ENCODE peak calls at places on chromosomes 1 and 21, in eight cellular contexts. Y, U, M, P, R, T, I and B are unnamed samples.

GRCh38 chr1:7549693-7550161 is 221.4 kb upstream of the VAMP3 start:
- DNase-seq in R (peak; percentile 24), Y (no peak), M (peak; percentile 17), U (no peak), P (no peak), T (peak; percentile 18), I (no peak), B (no peak)

GRCh38 chr21:29265690-29266479 is 32.8 kb upstream of the BACH1 start:
- DNase-seq in T (no peak), Y (no peak), M (no peak), R (peak; percentile 60), P (no peak), I (no peak), U (no peak), B (no peak)

GRCh38 chr21:44522753-44523204 is 17.2 kb downstream of the KRTAP10-1 start:
- DNase-seq in Y (no peak), U (no peak), R (no peak), M (no peak), I (no peak), T (no peak), P (no peak), B (no peak)

GRCh38 chr21:41703857-41704501 is 62.9 kb downstream of the RIPK4 start:
- DNase-seq in P (peak; percentile 88), M (no peak), R (no peak), T (no peak), I (no peak), Y (peak; percentile 98), U (no peak), B (no peak)

GRCh38 chr1:35857830-35858229 is 25.2 kb upstream of the AGO1 start:
- DNase-seq in U (no peak), Y (peak; percentile 45), R (peak; percentile 31), P (no peak), I (no peak), T (peak; percentile 36), M (peak; percentile 74), B (peak; percentile 61)

GRCh38 chr1:1440941-1441888 is 5.7 kb downstream of the VWA1 start:
- DNase-seq in I (no peak), M (peak; percentile 30), T (no peak), R (peak; percentile 60), U (peak; percentile 22), Y (peak; percentile 70), P (no peak), B (peak; percentile 51)

GRCh38 chr1:10890391-10891073 is 94.1 kb upstream of the CASZ1 start:
- DNase-seq in I (no peak), P (no peak), M (no peak), Y (peak; percentile 78), U (no peak), T (no peak), R (no peak), B (no peak)

GRCh38 chr1:116988248-116988647 is 13.3 kb upstream of the CD101 start:
- DNase-seq in R (no peak), T (peak; percentile 67), M (peak; percentile 41), U (no peak), Y (no peak), I (no peak), P (no peak), B (peak; percentile 49)

GRCh38 chr1:6795203-6795602 is 9.9 kb downstream of the CAMTA1 start:
- DNase-seq in T (no peak), R (no peak), U (no peak), I (no peak), Y (no peak), P (no peak), M (no peak), B (no peak)

GRCh38 chr1:244436336-244437102 is 15.2 kb downstream of the ADSS2 start:
- DNase-seq in P (no peak), I (no peak), U (no peak), M (peak; percentile 71), Y (peak; percentile 60), T (peak; percentile 42), R (no peak), B (peak; percentile 60)

GRCh38 chr1:64955093-64956066 is 11.0 kb downstream of the JAK1 start:
- DNase-seq in T (no peak), Y (no peak), M (peak; percentile 44), R (no peak), U (no peak), P (no peak), I (no peak), B (no peak)

GRCh38 chr1:240967070-240967724 is 355.2 kb upstream of the GREM2 start:
- DNase-seq in P (no peak), U (no peak), M (no peak), I (no peak), R (no peak), Y (peak; percentile 84), T (peak; percentile 27), B (no peak)
- TF ChIP-seq CTCF in P (no peak), U (no peak), M (no peak), I (peak; percentile 4), R (no peak), Y (peak; percentile 91), T (peak; percentile 21), B (peak; percentile 39)

DNA sequence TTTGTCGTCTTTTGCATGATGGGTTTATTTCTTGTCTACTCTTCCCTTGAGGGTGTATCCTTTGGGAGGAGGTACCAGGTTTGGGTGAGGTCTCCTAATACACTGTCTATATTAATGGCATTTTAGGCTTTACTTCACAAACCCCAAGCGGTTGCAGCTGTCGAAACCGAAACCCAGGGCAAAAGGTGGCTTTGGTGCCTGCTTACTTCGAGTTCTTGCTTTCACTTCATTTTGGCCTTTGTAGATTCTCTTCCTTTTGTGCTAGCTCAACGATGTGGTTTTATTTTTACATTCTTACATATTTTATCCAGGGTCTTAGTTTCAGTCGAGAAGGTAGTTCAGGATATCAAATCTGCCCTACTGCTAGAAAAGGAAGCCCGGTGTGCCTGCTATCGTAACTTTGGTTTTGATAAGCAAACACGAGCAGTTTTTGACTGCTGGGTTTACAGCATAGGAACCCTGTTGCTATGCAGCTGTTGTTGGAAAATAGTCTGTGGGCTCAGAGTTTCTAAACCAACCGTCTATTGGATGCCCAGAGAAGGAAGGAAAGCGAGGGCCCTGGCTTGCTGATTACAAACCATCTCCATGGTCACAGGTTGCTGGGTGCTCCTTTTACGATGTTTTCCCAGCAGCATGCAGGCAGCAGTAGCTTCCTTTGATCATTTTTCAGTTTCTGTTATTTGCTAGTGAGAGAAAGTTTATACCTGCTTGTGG is 9.8 kb upstream of the TSPAN2 start:
- DNase-seq in P (no peak), M (peak; percentile 62), I (no peak), Y (peak; percentile 82), T (peak; percentile 77), U (peak; percentile 64), R (peak; percentile 75), B (peak; percentile 32)
- H3K4me3 ChIP-seq in P (no peak overlapping the region), M (peak overlapping the region; percentile 31), I (peak overlapping the region; percentile 53), Y (peak overlapping the region; percentile 73), T (peak overlapping the region; percentile 1), U (peak overlapping the region; percentile 51), R (peak overlapping the region; percentile 45), B (no peak overlapping the region)

DNA sequence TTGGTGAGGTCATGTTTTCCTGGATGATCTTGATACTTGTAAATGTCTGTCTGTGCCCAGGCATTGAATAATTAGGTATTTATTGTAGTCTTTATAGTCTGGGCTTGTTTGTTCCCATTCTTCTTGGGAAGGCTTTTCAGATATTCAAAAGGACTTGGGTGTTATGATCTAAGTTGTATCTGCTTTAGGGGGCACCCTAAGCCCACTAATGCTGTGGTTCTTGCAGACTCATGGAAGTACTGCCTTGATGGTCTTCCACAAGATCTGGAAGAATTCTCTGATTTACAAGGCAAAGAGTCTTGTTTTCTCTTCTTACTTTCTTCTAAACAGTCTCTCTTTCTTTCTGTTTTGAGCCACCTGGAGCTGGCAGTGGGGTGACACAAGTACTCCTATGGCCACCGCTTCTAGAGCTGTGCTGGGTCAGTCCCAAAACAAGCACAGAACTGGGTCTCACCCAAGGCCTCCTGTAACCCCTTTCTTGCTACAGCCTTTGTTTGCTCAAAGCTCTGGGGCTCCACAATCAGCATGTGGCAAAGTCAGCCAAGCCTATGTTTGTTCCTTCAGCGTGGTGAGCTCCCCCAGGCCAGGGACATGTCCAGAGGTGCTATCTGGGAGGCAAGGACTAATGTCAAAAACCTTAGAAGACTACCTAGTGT is 12.6 kb downstream of the VN1R5 start:
- DNase-seq in P (no peak), I (no peak), T (no peak), Y (no peak), R (no peak), U (no peak), M (peak; percentile 61), B (peak; percentile 29)
- TF ChIP-seq CTCF in P (no peak), I (no peak), T (no peak), Y (no peak), R (no peak), U (no peak), M (peak; percentile 27), B (no peak)

GRCh38 chr21:15050588-15051377 is 14.0 kb downstream of the NRIP1 start:
- DNase-seq in Y (no peak), T (no peak), R (no peak), P (no peak), M (no peak), I (no peak), U (no peak), B (no peak)
- H3K4me3 ChIP-seq in Y (no peak overlapping the region), T (no peak overlapping the region), R (no peak overlapping the region), P (no peak overlapping the region), M (no peak overlapping the region), I (no peak overlapping the region), U (peak overlapping the region; percentile 13), B (no peak overlapping the region)

GRCh38 chr1:26134466-26134865 is 22.8 kb downstream of the PDIK1L start:
- DNase-seq in Y (no peak), U (no peak), M (no peak), P (no peak), R (no peak), I (no peak), T (no peak), B (no peak)

GRCh38 chr1:26130695-26131094 is 19.1 kb downstream of the PDIK1L start:
- DNase-seq in T (no peak), Y (no peak), U (no peak), P (no peak), R (no peak), M (no peak), I (no peak), B (no peak)

GRCh38 chr1:26132825-26133167 is 21.2 kb downstream of the PDIK1L start:
- DNase-seq in Y (no peak), M (no peak), P (no peak), R (no peak), I (no peak), U (no peak), T (no peak), B (no peak)

GRCh38 chr1:26129778-26130177 is 18.2 kb downstream of the PDIK1L start:
- DNase-seq in P (no peak), M (no peak), I (no peak), U (no peak), T (no peak), Y (no peak), R (no peak), B (no peak)

DNA sequence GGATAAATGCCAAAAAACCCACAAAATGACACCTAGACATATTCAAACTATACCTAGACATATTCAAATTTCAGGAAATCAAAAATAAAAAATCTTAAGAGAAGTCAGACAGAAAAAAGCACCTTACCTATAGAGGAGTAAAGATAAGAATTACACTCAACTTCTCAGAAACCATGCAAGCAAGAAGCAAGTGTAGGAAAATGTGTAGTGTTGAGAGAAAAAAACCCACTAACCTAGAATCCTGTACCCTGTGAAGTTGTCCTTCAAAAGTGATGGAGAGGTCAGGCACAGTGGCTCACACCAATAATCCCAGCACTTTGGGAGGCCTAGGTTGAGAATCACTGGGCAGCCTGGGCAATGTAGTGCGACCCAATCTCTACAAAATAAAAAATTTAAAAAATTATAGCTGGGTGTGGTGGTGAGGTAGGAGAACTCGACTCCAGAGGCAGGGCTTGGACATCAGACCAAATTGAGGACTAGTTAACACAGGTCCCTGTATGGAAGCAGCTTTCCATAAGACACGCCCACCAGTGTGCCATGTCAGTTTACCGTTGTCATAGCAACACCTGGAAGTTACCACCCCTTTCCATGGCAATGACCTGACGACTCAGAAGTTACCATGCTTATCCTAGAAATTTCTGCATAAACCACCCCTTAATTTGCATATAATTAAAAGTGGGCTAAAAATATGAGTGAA is 20.7 kb downstream of the PDIK1L start:
- DNase-seq in M (no peak), U (no peak), R (no peak), T (no peak), Y (peak; percentile 35), I (no peak), P (no peak), B (no peak)
- TF ChIP-seq CTCF in M (no peak), U (no peak), R (no peak), T (no peak), Y (no peak), I (no peak), P (no peak), B (no peak)